ENCODE peak calls at places on chromosomes 7 and 10, in five cellular contexts. Y is IMR-90; U is GM18507; I is HCT116; N is activated effector memory CD4-positive, alpha-beta T cell treated with anti-CD3 and anti-CD28 coated beads, Interleukin-2, amount 50 U/mL, for 16 hours. L is an unnamed sample.

GRCh38 chr7:20296444-20296843 is 34.3 kb upstream of the ITGB8 start:
- DNase-seq in Y (no peak), U (no peak), I (no peak), N (no peak), L (no peak)

GRCh38 chr10:13485623-13486022 is 43.2 kb downstream of the BEND7 start:
- DNase-seq in Y (no peak), U (no peak), I (no peak), N (no peak), L (no peak)

GRCh38 chr7:1971946-1972654 is 260.6 kb downstream of the MAD1L1 start:
- DNase-seq in Y (no peak), U (no peak), I (no peak), N (peak; percentile 27), L (no peak)

GRCh38 chr7:30907527-30908267 is 4.0 kb upstream of the AQP1 start:
- DNase-seq in Y (no peak), U (no peak), I (no peak), N (no peak), L (no peak)

GRCh38 chr10:84214046-84214572 is 11.2 kb downstream of the LRIT2 start:
- DNase-seq in Y (no peak), U (no peak), I (no peak), N (no peak), L (no peak)

GRCh38 chr7:2649991-2650390 is 18.2 kb downstream of the TTYH3 start:
- DNase-seq in Y (no peak), U (no peak), I (no peak), N (no peak), L (no peak)

GRCh38 chr10:79376078-79376628 is 28.9 kb downstream of the PPIF start:
- DNase-seq in Y (no peak), U (no peak), I (no peak), N (peak; percentile 50), L (no peak)

GRCh38 chr7:139043823-139044812 is 8.3 kb upstream of the ZC3HAV1L start:
- DNase-seq in Y (peak; percentile 44), U (no peak), I (no peak), N (peak; percentile 90), L (no peak)

GRCh38 chr10:26540601-26541000 is 102.5 kb downstream of the APBB1IP start:
- DNase-seq in Y (no peak), U (no peak), I (no peak), N (no peak), L (no peak)

GRCh38 chr10:93806882-93807281 is 49.1 kb downstream of the LGI1 start:
- DNase-seq in Y (no peak), U (no peak), I (no peak), N (no peak), L (no peak)

GRCh38 chr10:132363376-132363775 is 31.4 kb downstream of the LRRC27 start:
- DNase-seq in Y (no peak), U (no peak), I (no peak), N (peak; percentile 54), L (no peak)

GRCh38 chr7:80665526-80665925 is 27.1 kb downstream of the CD36 start:
- DNase-seq in Y (no peak), U (no peak), I (no peak), N (no peak), L (no peak)

GRCh38 chr7:121475806-121476205 is 79.7 kb upstream of the FAM3C start:
- DNase-seq in Y (no peak), U (no peak), I (no peak), N (no peak), L (no peak)

GRCh38 chr7:5643280-5643679 is 138.2 kb downstream of the RNF216 start:
- DNase-seq in Y (no peak), U (no peak), I (no peak), N (peak; percentile 69), L (no peak)

GRCh38 chr7:136324073-136324704 is 347.0 kb upstream of the MTPN start:
- DNase-seq in Y (no peak), U (no peak), I (no peak), N (no peak), L (no peak)

GRCh38 chr7:44087914-44088838 is 5.8 kb upstream of the POLM start:
- DNase-seq in Y (peak; percentile 81), U (no peak), I (no peak), N (no peak), L (peak; percentile 94)

GRCh38 chr7:125084196-125084595 is 154.6 kb upstream of the POT1 start:
- DNase-seq in Y (no peak), U (no peak), I (no peak), N (no peak), L (no peak)

GRCh38 chr10:30885423-30885822 is 146.2 kb downstream of the ZNF438 start:
- DNase-seq in Y (no peak), U (no peak), I (no peak), N (no peak), L (no peak)

GRCh38 chr10:14772399-14772798 is 2.3 kb downstream of the FAM107B start:
- DNase-seq in Y (no peak), U (no peak), I (no peak), N (no peak), L (no peak)

GRCh38 chr10:94076325-94076841 is 82.7 kb downstream of the PLCE1 start:
- DNase-seq in Y (peak; percentile 71), U (no peak), I (no peak), N (no peak), L (peak; percentile 54)

GRCh38 chr10:71316081-71316785 is 2.8 kb upstream of the SLC29A3 start:
- DNase-seq in Y (peak; percentile 4), U (no peak), I (no peak), N (no peak), L (no peak)

GRCh38 chr10:123901621-123902020 is 10.0 kb upstream of the CPXM2 start:
- DNase-seq in Y (no peak), U (no peak), I (peak; percentile 27), N (no peak), L (no peak)

GRCh38 chr7:68550635-68551034 is 1047.6 kb upstream of the AUTS2 start:
- DNase-seq in Y (no peak), U (no peak), I (no peak), N (no peak), L (no peak)

GRCh38 chr7:150507947-150508602 is 6.6 kb upstream of the GIMAP7 start:
- DNase-seq in Y (no peak), U (no peak), I (no peak), N (no peak), L (no peak)

GRCh38 chr10:97999909-98000248 is 30.5 kb downstream of the CRTAC1 start:
- DNase-seq in Y (no peak), U (no peak), I (no peak), N (no peak), L (no peak)

GRCh38 chr7:26168458-26169023 is 16.5 kb downstream of the NFE2L3 start:
- DNase-seq in Y (no peak), U (no peak), I (no peak), N (no peak), L (no peak)

GRCh38 chr7:84245831-84246230 is 51.2 kb upstream of the SEMA3A start:
- DNase-seq in Y (no peak), U (no peak), I (no peak), N (no peak), L (no peak)

GRCh38 chr7:36058020-36058592 is 94.9 kb upstream of the EEPD1 start:
- DNase-seq in Y (no peak), U (no peak), I (no peak), N (no peak), L (no peak)

GRCh38 chr10:114043532-114044250 is at the start of gene ADRB1:
- DNase-seq in Y (peak; percentile 5), U (no peak), I (peak; percentile 53), N (peak; percentile 69), L (no peak)

GRCh38 chr10:25713894-25714240 is 220.2 kb upstream of the MYO3A start:
- DNase-seq in Y (no peak), U (no peak), I (no peak), N (no peak), L (no peak)

GRCh38 chr10:43287056-43288007 is 20.5 kb upstream of the RASGEF1A start:
- DNase-seq in Y (no peak), U (peak; percentile 40), I (peak; percentile 66), N (peak; percentile 85), L (no peak)

GRCh38 chr7:126685018-126685573 is 567.6 kb downstream of the GRM8 start:
- DNase-seq in Y (no peak), U (no peak), I (no peak), N (no peak), L (no peak)

GRCh38 chr10:112951349-112952281 is 1.6 kb downstream of the TCF7L2 start:
- DNase-seq in Y (peak; percentile 84), U (no peak), I (peak; percentile 72), N (peak; percentile 78), L (no peak)

GRCh38 chr10:74500806-74501205 is 325.6 kb upstream of the KAT6B start:
- DNase-seq in Y (peak; percentile 60), U (no peak), I (no peak), N (no peak), L (peak; percentile 21)

GRCh38 chr7:105473163-105473562 is 48.9 kb downstream of the PUS7 start:
- DNase-seq in Y (peak; percentile 91), U (no peak), I (no peak), N (no peak), L (peak; percentile 59)

GRCh38 chr7:106365252-106366005 is 80.6 kb upstream of the NAMPT start:
- DNase-seq in Y (no peak), U (no peak), I (no peak), N (no peak), L (no peak)

L was measured in GM04503.